ENCODE peak calls at places on chromosomes 16 and 17, in eight cellular contexts. D is stimulated activated CD4-positive, alpha-beta T cell treated with anti-CD3 and anti-CD28 coated beads, Interleukin-4, amount 100 ng/mL, for 48 hours; P is NCI-H2081 treated with DMSO at 0.1 percent for 48 hours; V is lower lobe of right lung; N is AG04450; Y is heart left ventricle; O is NCI-H1105; U is Karpas-422. B is an unnamed sample.

GRCh38 chr16:19230575-19230974 is 55.0 kb upstream of the CLEC19A start:
- DNase-seq in U (no peak), Y (no peak), V (no peak), P (no peak), N (no peak), D (no peak), O (no peak), B (no peak)

GRCh38 chr17:82021728-82022309 is 859 bp downstream of the CENPX start:
- DNase-seq in U (peak; percentile 60), N (no peak), D (no peak), V (no peak), P (no peak), O (no peak), Y (no peak), B (no peak)

GRCh38 chr16:69691980-69692911 is 34.1 kb downstream of the NQO1 start:
- DNase-seq in N (no peak), O (no peak), D (no peak), P (no peak), Y (no peak), U (no peak), V (no peak), B (no peak)

GRCh38 chr17:58788199-58788598 is 32.5 kb downstream of the PPM1E start:
- DNase-seq in V (no peak), Y (no peak), N (no peak), D (no peak), P (no peak), O (no peak), U (no peak), B (no peak)

GRCh38 chr17:47714773-47715396 is 18.2 kb upstream of the TBX21 start:
- DNase-seq in O (no peak), D (no peak), U (peak; percentile 52), V (no peak), P (no peak), N (no peak), Y (no peak), B (no peak)

GRCh38 chr16:54062361-54063346 is 223.9 kb downstream of the IRX3 start:
- DNase-seq in O (peak; percentile 32), P (no peak), N (no peak), Y (no peak), U (no peak), V (no peak), D (no peak), B (peak; percentile 83)

GRCh38 chr17:49111934-49112333 is 20.6 kb upstream of the B4GALNT2 start:
- DNase-seq in V (no peak), U (no peak), Y (no peak), O (no peak), N (no peak), P (no peak), D (no peak), B (no peak)

GRCh38 chr16:2825049-2825742 is 4.9 kb upstream of the ZG16B start:
- DNase-seq in U (no peak), N (no peak), V (peak; percentile 37), D (no peak), P (no peak), Y (no peak), O (no peak), B (no peak)

GRCh38 chr16:84449156-84450140 is 55.0 kb downstream of the MEAK7 start:
- DNase-seq in U (no peak), V (peak; percentile 55), Y (no peak), P (no peak), O (peak; percentile 42), D (no peak), N (no peak), B (peak; percentile 51)

GRCh38 chr17:40314557-40314953 is 5.6 kb downstream of the RARA start:
- DNase-seq in V (peak; percentile 97), N (peak; percentile 68), U (peak; percentile 75), O (peak; percentile 85), Y (peak; percentile 93), P (no peak), D (peak; percentile 76), B (no peak)

GRCh38 chr17:7857724-7858486 is at the start of gene CYB5D1:
- DNase-seq in V (peak; percentile 92), N (peak; percentile 84), U (peak; percentile 96), P (peak; percentile 88), Y (peak; percentile 89), D (peak; percentile 79), O (peak; percentile 96), B (no peak)

GRCh38 chr17:35930211-35931065 is at the start of gene RDM1:
- DNase-seq in Y (peak; percentile 80), U (peak; percentile 96), O (peak; percentile 81), P (peak; percentile 68), D (peak; percentile 86), N (peak; percentile 8), V (peak; percentile 61), B (peak; percentile 63)

GRCh38 chr17:15291674-15292361 is 26.7 kb upstream of the PMP22 start:
- DNase-seq in P (no peak), Y (no peak), O (no peak), N (no peak), U (no peak), D (no peak), V (peak; percentile 50), B (no peak)

GRCh38 chr17:7959503-7960253 is 27.7 kb downstream of the CNTROB start:
- DNase-seq in P (no peak), D (no peak), V (no peak), U (no peak), N (no peak), O (no peak), Y (no peak), B (no peak)

GRCh38 chr17:65553646-65554567 is 7.5 kb downstream of the AXIN2 start:
- DNase-seq in O (no peak), U (no peak), P (no peak), N (no peak), D (no peak), Y (no peak), V (peak; percentile 66), B (no peak)

GRCh38 chr16:73065617-73066313 is 17.8 kb upstream of the ZFHX3 start:
- DNase-seq in U (no peak), V (peak; percentile 69), N (no peak), Y (peak; percentile 71), O (no peak), D (no peak), P (no peak), B (no peak)

GRCh38 chr17:63774141-63774981 is at the start of gene DDX42:
- DNase-seq in V (peak; percentile 91), Y (peak; percentile 93), P (no peak), D (peak; percentile 87), N (no peak), O (no peak), U (no peak), B (no peak)

GRCh38 chr17:48522031-48522593 is 8.7 kb downstream of the HOXB1 start:
- DNase-seq in N (no peak), O (no peak), P (no peak), V (no peak), U (no peak), Y (no peak), D (no peak), B (no peak)

GRCh38 chr17:15273141-15273793 is 8.1 kb upstream of the PMP22 start:
- DNase-seq in N (peak; percentile 90), D (no peak), Y (no peak), O (no peak), V (no peak), P (no peak), U (no peak), B (no peak)

GRCh38 chr16:14510581-14510938 is 119.5 kb downstream of the PARN start:
- DNase-seq in P (no peak), N (no peak), V (no peak), O (no peak), Y (no peak), U (no peak), D (no peak), B (no peak)

GRCh38 chr16:75122609-75123008 is 6.0 kb upstream of the LDHD start:
- DNase-seq in D (no peak), Y (no peak), V (no peak), O (no peak), N (no peak), P (no peak), U (no peak), B (no peak)

GRCh38 chr16:56998352-56998751 is 9.0 kb downstream of the NLRC5 start:
- DNase-seq in U (no peak), N (no peak), P (no peak), Y (peak; percentile 10), D (no peak), V (no peak), O (no peak), B (no peak)

B was measured in NCI-H187 treated with DMSO at 0.1 percent for 48 hours.